ENCODE peak calls at places on chromosome 17, in seven cellular contexts. One of them, this sample, is unnamed.

GRCh38 chr17:35448214-35448898 is at the start of gene SLFN13:
- DNase-seq in DMS79: peak
- DNase-seq in stimulated activated CD8-positive, alpha-beta memory T cell treated with anti-CD3 and anti-CD28 coated beads, Interleukin-4, amount 100 ng/mL, for 24 hours: peak
- DNase-seq in activated T-cell treated with anti-CD3 and anti-CD28 coated beads for 24 hours: peak
- DNase-seq in ELR: peak
- DNase-seq in CD4-positive, CD25-positive, alpha-beta regulatory T cell: peak
- DNase-seq in body of pancreas: peak
- DNase-seq in this sample: peak

GRCh38 chr17:37299257-37299985 is 76.4 kb upstream of the C17orf78 start:
- DNase-seq in DMS79: peak
- DNase-seq in stimulated activated CD8-positive, alpha-beta memory T cell treated with anti-CD3 and anti-CD28 coated beads, Interleukin-4, amount 100 ng/mL, for 24 hours: no peak
- DNase-seq in activated T-cell treated with anti-CD3 and anti-CD28 coated beads for 24 hours: no peak
- DNase-seq in ELR: no peak
- DNase-seq in CD4-positive, CD25-positive, alpha-beta regulatory T cell: no peak
- DNase-seq in body of pancreas: no peak
- DNase-seq in this sample: no peak

GRCh38 chr17:40331743-40332641 is 23.0 kb downstream of the RARA start:
- DNase-seq in DMS79: peak
- DNase-seq in stimulated activated CD8-positive, alpha-beta memory T cell treated with anti-CD3 and anti-CD28 coated beads, Interleukin-4, amount 100 ng/mL, for 24 hours: no peak
- DNase-seq in activated T-cell treated with anti-CD3 and anti-CD28 coated beads for 24 hours: no peak
- DNase-seq in ELR: no peak
- DNase-seq in CD4-positive, CD25-positive, alpha-beta regulatory T cell: no peak
- DNase-seq in body of pancreas: peak
- DNase-seq in this sample: peak

GRCh38 chr17:72682597-72682996 is 409.9 kb downstream of the SLC39A11 start:
- DNase-seq in DMS79: no peak
- DNase-seq in stimulated activated CD8-positive, alpha-beta memory T cell treated with anti-CD3 and anti-CD28 coated beads, Interleukin-4, amount 100 ng/mL, for 24 hours: no peak
- DNase-seq in activated T-cell treated with anti-CD3 and anti-CD28 coated beads for 24 hours: no peak
- DNase-seq in ELR: peak
- DNase-seq in CD4-positive, CD25-positive, alpha-beta regulatory T cell: no peak
- DNase-seq in body of pancreas: no peak
- DNase-seq in this sample: no peak

GRCh38 chr17:68771867-68772515 is 170.8 kb upstream of the FAM20A start:
- DNase-seq in DMS79: no peak
- DNase-seq in stimulated activated CD8-positive, alpha-beta memory T cell treated with anti-CD3 and anti-CD28 coated beads, Interleukin-4, amount 100 ng/mL, for 24 hours: no peak
- DNase-seq in activated T-cell treated with anti-CD3 and anti-CD28 coated beads for 24 hours: no peak
- DNase-seq in ELR: peak
- DNase-seq in CD4-positive, CD25-positive, alpha-beta regulatory T cell: no peak
- DNase-seq in body of pancreas: peak
- DNase-seq in this sample: no peak

GRCh38 chr17:63163158-63163520 is 197.1 kb downstream of the TANC2 start:
- DNase-seq in DMS79: no peak
- DNase-seq in stimulated activated CD8-positive, alpha-beta memory T cell treated with anti-CD3 and anti-CD28 coated beads, Interleukin-4, amount 100 ng/mL, for 24 hours: no peak
- DNase-seq in activated T-cell treated with anti-CD3 and anti-CD28 coated beads for 24 hours: no peak
- DNase-seq in ELR: no peak
- DNase-seq in CD4-positive, CD25-positive, alpha-beta regulatory T cell: no peak
- DNase-seq in body of pancreas: no peak
- DNase-seq in this sample: no peak

GRCh38 chr17:68822752-68823289 is 132.4 kb downstream of the ABCA8 start:
- DNase-seq in DMS79: no peak
- DNase-seq in stimulated activated CD8-positive, alpha-beta memory T cell treated with anti-CD3 and anti-CD28 coated beads, Interleukin-4, amount 100 ng/mL, for 24 hours: no peak
- DNase-seq in activated T-cell treated with anti-CD3 and anti-CD28 coated beads for 24 hours: no peak
- DNase-seq in ELR: no peak
- DNase-seq in CD4-positive, CD25-positive, alpha-beta regulatory T cell: no peak
- DNase-seq in body of pancreas: no peak
- DNase-seq in this sample: no peak

GRCh38 chr17:49227436-49228261 is 2.9 kb downstream of the PHOSPHO1 start:
- DNase-seq in DMS79: peak
- DNase-seq in stimulated activated CD8-positive, alpha-beta memory T cell treated with anti-CD3 and anti-CD28 coated beads, Interleukin-4, amount 100 ng/mL, for 24 hours: peak
- DNase-seq in activated T-cell treated with anti-CD3 and anti-CD28 coated beads for 24 hours: peak
- DNase-seq in ELR: peak
- DNase-seq in CD4-positive, CD25-positive, alpha-beta regulatory T cell: peak
- DNase-seq in body of pancreas: peak
- DNase-seq in this sample: peak

GRCh38 chr17:46154151-46154816 is 38.9 kb downstream of the KANSL1 start:
- DNase-seq in DMS79: no peak
- DNase-seq in stimulated activated CD8-positive, alpha-beta memory T cell treated with anti-CD3 and anti-CD28 coated beads, Interleukin-4, amount 100 ng/mL, for 24 hours: no peak
- DNase-seq in activated T-cell treated with anti-CD3 and anti-CD28 coated beads for 24 hours: no peak
- DNase-seq in ELR: peak
- DNase-seq in CD4-positive, CD25-positive, alpha-beta regulatory T cell: no peak
- DNase-seq in body of pancreas: no peak
- DNase-seq in this sample: no peak

GRCh38 chr17:40317345-40317873 is 8.4 kb downstream of the RARA start:
- DNase-seq in DMS79: peak
- DNase-seq in stimulated activated CD8-positive, alpha-beta memory T cell treated with anti-CD3 and anti-CD28 coated beads, Interleukin-4, amount 100 ng/mL, for 24 hours: no peak
- DNase-seq in activated T-cell treated with anti-CD3 and anti-CD28 coated beads for 24 hours: no peak
- DNase-seq in ELR: peak
- DNase-seq in CD4-positive, CD25-positive, alpha-beta regulatory T cell: peak
- DNase-seq in body of pancreas: peak
- DNase-seq in this sample: peak

GRCh38 chr17:3572231-3572630 is 14.6 kb upstream of the TRPV3 start:
- DNase-seq in DMS79: no peak
- DNase-seq in stimulated activated CD8-positive, alpha-beta memory T cell treated with anti-CD3 and anti-CD28 coated beads, Interleukin-4, amount 100 ng/mL, for 24 hours: no peak
- DNase-seq in activated T-cell treated with anti-CD3 and anti-CD28 coated beads for 24 hours: no peak
- DNase-seq in ELR: no peak
- DNase-seq in CD4-positive, CD25-positive, alpha-beta regulatory T cell: no peak
- DNase-seq in body of pancreas: no peak
- DNase-seq in this sample: no peak

GRCh38 chr17:8075574-8076342 is 11.8 kb downstream of the ALOX12B start:
- DNase-seq in DMS79: no peak
- DNase-seq in stimulated activated CD8-positive, alpha-beta memory T cell treated with anti-CD3 and anti-CD28 coated beads, Interleukin-4, amount 100 ng/mL, for 24 hours: no peak
- DNase-seq in activated T-cell treated with anti-CD3 and anti-CD28 coated beads for 24 hours: no peak
- DNase-seq in ELR: no peak
- DNase-seq in CD4-positive, CD25-positive, alpha-beta regulatory T cell: no peak
- DNase-seq in body of pancreas: no peak
- DNase-seq in this sample: no peak

GRCh38 chr17:49146620-49147306 is 14.2 kb downstream of the B4GALNT2 start:
- DNase-seq in DMS79: no peak
- DNase-seq in stimulated activated CD8-positive, alpha-beta memory T cell treated with anti-CD3 and anti-CD28 coated beads, Interleukin-4, amount 100 ng/mL, for 24 hours: no peak
- DNase-seq in activated T-cell treated with anti-CD3 and anti-CD28 coated beads for 24 hours: no peak
- DNase-seq in ELR: peak
- DNase-seq in CD4-positive, CD25-positive, alpha-beta regulatory T cell: no peak
- DNase-seq in body of pancreas: no peak
- DNase-seq in this sample: no peak

GRCh38 chr17:80539022-80539421 is 5.6 kb upstream of the RPTOR start:
- DNase-seq in DMS79: no peak
- DNase-seq in stimulated activated CD8-positive, alpha-beta memory T cell treated with anti-CD3 and anti-CD28 coated beads, Interleukin-4, amount 100 ng/mL, for 24 hours: no peak
- DNase-seq in activated T-cell treated with anti-CD3 and anti-CD28 coated beads for 24 hours: no peak
- DNase-seq in ELR: peak
- DNase-seq in CD4-positive, CD25-positive, alpha-beta regulatory T cell: no peak
- DNase-seq in body of pancreas: no peak
- DNase-seq in this sample: no peak

GRCh38 chr17:82479602-82480001 is 21.1 kb downstream of the NARF start:
- DNase-seq in DMS79: no peak
- DNase-seq in stimulated activated CD8-positive, alpha-beta memory T cell treated with anti-CD3 and anti-CD28 coated beads, Interleukin-4, amount 100 ng/mL, for 24 hours: no peak
- DNase-seq in activated T-cell treated with anti-CD3 and anti-CD28 coated beads for 24 hours: no peak
- DNase-seq in ELR: no peak
- DNase-seq in CD4-positive, CD25-positive, alpha-beta regulatory T cell: no peak
- DNase-seq in body of pancreas: no peak
- DNase-seq in this sample: no peak

GRCh38 chr17:13601317-13601775 is 383 bp downstream of the HS3ST3A1 start:
- DNase-seq in DMS79: no peak
- DNase-seq in stimulated activated CD8-positive, alpha-beta memory T cell treated with anti-CD3 and anti-CD28 coated beads, Interleukin-4, amount 100 ng/mL, for 24 hours: no peak
- DNase-seq in activated T-cell treated with anti-CD3 and anti-CD28 coated beads for 24 hours: no peak
- DNase-seq in ELR: peak
- DNase-seq in CD4-positive, CD25-positive, alpha-beta regulatory T cell: no peak
- DNase-seq in body of pancreas: peak
- DNase-seq in this sample: no peak

GRCh38 chr17:3917391-3917931 is 1.2 kb upstream of the P2RX1 start:
- DNase-seq in DMS79: peak
- DNase-seq in stimulated activated CD8-positive, alpha-beta memory T cell treated with anti-CD3 and anti-CD28 coated beads, Interleukin-4, amount 100 ng/mL, for 24 hours: no peak
- DNase-seq in activated T-cell treated with anti-CD3 and anti-CD28 coated beads for 24 hours: no peak
- DNase-seq in ELR: peak
- DNase-seq in CD4-positive, CD25-positive, alpha-beta regulatory T cell: no peak
- DNase-seq in body of pancreas: peak
- DNase-seq in this sample: peak

GRCh38 chr17:30316736-30317135 is 17.1 kb downstream of the TMIGD1 start:
- DNase-seq in DMS79: no peak
- DNase-seq in stimulated activated CD8-positive, alpha-beta memory T cell treated with anti-CD3 and anti-CD28 coated beads, Interleukin-4, amount 100 ng/mL, for 24 hours: no peak
- DNase-seq in activated T-cell treated with anti-CD3 and anti-CD28 coated beads for 24 hours: no peak
- DNase-seq in ELR: no peak
- DNase-seq in CD4-positive, CD25-positive, alpha-beta regulatory T cell: no peak
- DNase-seq in body of pancreas: no peak
- DNase-seq in this sample: no peak

GRCh38 chr17:10499950-10500349 is 18.4 kb downstream of the MYH1 start:
- DNase-seq in DMS79: no peak
- DNase-seq in stimulated activated CD8-positive, alpha-beta memory T cell treated with anti-CD3 and anti-CD28 coated beads, Interleukin-4, amount 100 ng/mL, for 24 hours: no peak
- DNase-seq in activated T-cell treated with anti-CD3 and anti-CD28 coated beads for 24 hours: no peak
- DNase-seq in ELR: no peak
- DNase-seq in CD4-positive, CD25-positive, alpha-beta regulatory T cell: no peak
- DNase-seq in body of pancreas: no peak
- DNase-seq in this sample: no peak

GRCh38 chr17:78034429-78035091 is 76.1 kb downstream of the TNRC6C start:
- DNase-seq in DMS79: no peak
- DNase-seq in stimulated activated CD8-positive, alpha-beta memory T cell treated with anti-CD3 and anti-CD28 coated beads, Interleukin-4, amount 100 ng/mL, for 24 hours: no peak
- DNase-seq in activated T-cell treated with anti-CD3 and anti-CD28 coated beads for 24 hours: no peak
- DNase-seq in ELR: peak
- DNase-seq in CD4-positive, CD25-positive, alpha-beta regulatory T cell: no peak
- DNase-seq in body of pancreas: no peak
- DNase-seq in this sample: no peak

GRCh38 chr17:57810740-57811632 is 38.9 kb downstream of the MRPS23 start:
- DNase-seq in DMS79: peak
- DNase-seq in stimulated activated CD8-positive, alpha-beta memory T cell treated with anti-CD3 and anti-CD28 coated beads, Interleukin-4, amount 100 ng/mL, for 24 hours: no peak
- DNase-seq in activated T-cell treated with anti-CD3 and anti-CD28 coated beads for 24 hours: no peak
- DNase-seq in ELR: peak
- DNase-seq in CD4-positive, CD25-positive, alpha-beta regulatory T cell: no peak
- DNase-seq in body of pancreas: peak
- DNase-seq in this sample: no peak

GRCh38 chr17:68732301-68732749 is 131.2 kb upstream of the FAM20A start:
- DNase-seq in DMS79: no peak
- DNase-seq in stimulated activated CD8-positive, alpha-beta memory T cell treated with anti-CD3 and anti-CD28 coated beads, Interleukin-4, amount 100 ng/mL, for 24 hours: no peak
- DNase-seq in activated T-cell treated with anti-CD3 and anti-CD28 coated beads for 24 hours: no peak
- DNase-seq in ELR: peak
- DNase-seq in CD4-positive, CD25-positive, alpha-beta regulatory T cell: no peak
- DNase-seq in body of pancreas: no peak
- DNase-seq in this sample: no peak

GRCh38 chr17:40121191-40121885 is 433 bp upstream of the MSL1 start:
- DNase-seq in DMS79: peak
- DNase-seq in stimulated activated CD8-positive, alpha-beta memory T cell treated with anti-CD3 and anti-CD28 coated beads, Interleukin-4, amount 100 ng/mL, for 24 hours: no peak
- DNase-seq in activated T-cell treated with anti-CD3 and anti-CD28 coated beads for 24 hours: no peak
- DNase-seq in ELR: peak
- DNase-seq in CD4-positive, CD25-positive, alpha-beta regulatory T cell: no peak
- DNase-seq in body of pancreas: peak
- DNase-seq in this sample: no peak

GRCh38 chr17:69539781-69540319 is 125.4 kb downstream of the MAP2K6 start:
- DNase-seq in DMS79: no peak
- DNase-seq in stimulated activated CD8-positive, alpha-beta memory T cell treated with anti-CD3 and anti-CD28 coated beads, Interleukin-4, amount 100 ng/mL, for 24 hours: no peak
- DNase-seq in activated T-cell treated with anti-CD3 and anti-CD28 coated beads for 24 hours: no peak
- DNase-seq in ELR: peak
- DNase-seq in CD4-positive, CD25-positive, alpha-beta regulatory T cell: no peak
- DNase-seq in body of pancreas: no peak
- DNase-seq in this sample: no peak

GRCh38 chr17:17269926-17270773 is 10.9 kb downstream of the COPS3 start:
- DNase-seq in DMS79: no peak
- DNase-seq in stimulated activated CD8-positive, alpha-beta memory T cell treated with anti-CD3 and anti-CD28 coated beads, Interleukin-4, amount 100 ng/mL, for 24 hours: no peak
- DNase-seq in activated T-cell treated with anti-CD3 and anti-CD28 coated beads for 24 hours: peak
- DNase-seq in ELR: peak
- DNase-seq in CD4-positive, CD25-positive, alpha-beta regulatory T cell: no peak
- DNase-seq in body of pancreas: peak
- DNase-seq in this sample: no peak

GRCh38 chr17:14103821-14104220 is 34.5 kb downstream of the COX10 start:
- DNase-seq in DMS79: no peak
- DNase-seq in stimulated activated CD8-positive, alpha-beta memory T cell treated with anti-CD3 and anti-CD28 coated beads, Interleukin-4, amount 100 ng/mL, for 24 hours: no peak
- DNase-seq in activated T-cell treated with anti-CD3 and anti-CD28 coated beads for 24 hours: no peak
- DNase-seq in ELR: no peak
- DNase-seq in CD4-positive, CD25-positive, alpha-beta regulatory T cell: no peak
- DNase-seq in body of pancreas: no peak
- DNase-seq in this sample: no peak

GRCh38 chr17:81939881-81940385 is 2.8 kb upstream of the PYCR1 start:
- DNase-seq in DMS79: no peak
- DNase-seq in stimulated activated CD8-positive, alpha-beta memory T cell treated with anti-CD3 and anti-CD28 coated beads, Interleukin-4, amount 100 ng/mL, for 24 hours: no peak
- DNase-seq in activated T-cell treated with anti-CD3 and anti-CD28 coated beads for 24 hours: no peak
- DNase-seq in ELR: no peak
- DNase-seq in CD4-positive, CD25-positive, alpha-beta regulatory T cell: no peak
- DNase-seq in body of pancreas: no peak
- DNase-seq in this sample: peak

GRCh38 chr17:8225813-8226535 is 15.6 kb upstream of the AURKB start:
- DNase-seq in DMS79: no peak
- DNase-seq in stimulated activated CD8-positive, alpha-beta memory T cell treated with anti-CD3 and anti-CD28 coated beads, Interleukin-4, amount 100 ng/mL, for 24 hours: peak
- DNase-seq in activated T-cell treated with anti-CD3 and anti-CD28 coated beads for 24 hours: peak
- DNase-seq in ELR: peak
- DNase-seq in CD4-positive, CD25-positive, alpha-beta regulatory T cell: peak
- DNase-seq in body of pancreas: peak
- DNase-seq in this sample: peak

GRCh38 chr17:46770818-46771600 is 47.5 kb downstream of the WNT3 start:
- DNase-seq in DMS79: peak
- DNase-seq in stimulated activated CD8-positive, alpha-beta memory T cell treated with anti-CD3 and anti-CD28 coated beads, Interleukin-4, amount 100 ng/mL, for 24 hours: peak
- DNase-seq in activated T-cell treated with anti-CD3 and anti-CD28 coated beads for 24 hours: no peak
- DNase-seq in ELR: peak
- DNase-seq in CD4-positive, CD25-positive, alpha-beta regulatory T cell: no peak
- DNase-seq in body of pancreas: peak
- DNase-seq in this sample: peak

GRCh38 chr17:40355804-40356758 is 8.5 kb downstream of the GJD3 start:
- DNase-seq in DMS79: no peak
- DNase-seq in stimulated activated CD8-positive, alpha-beta memory T cell treated with anti-CD3 and anti-CD28 coated beads, Interleukin-4, amount 100 ng/mL, for 24 hours: no peak
- DNase-seq in activated T-cell treated with anti-CD3 and anti-CD28 coated beads for 24 hours: no peak
- DNase-seq in ELR: no peak
- DNase-seq in CD4-positive, CD25-positive, alpha-beta regulatory T cell: no peak
- DNase-seq in body of pancreas: no peak
- DNase-seq in this sample: no peak

GRCh38 chr17:78438694-78439325 is 60.4 kb downstream of the PGS1 start:
- DNase-seq in DMS79: no peak
- DNase-seq in stimulated activated CD8-positive, alpha-beta memory T cell treated with anti-CD3 and anti-CD28 coated beads, Interleukin-4, amount 100 ng/mL, for 24 hours: no peak
- DNase-seq in activated T-cell treated with anti-CD3 and anti-CD28 coated beads for 24 hours: no peak
- DNase-seq in ELR: peak
- DNase-seq in CD4-positive, CD25-positive, alpha-beta regulatory T cell: no peak
- DNase-seq in body of pancreas: no peak
- DNase-seq in this sample: no peak

GRCh38 chr17:13953871-13954270 is 115.4 kb upstream of the COX10 start:
- DNase-seq in DMS79: no peak
- DNase-seq in stimulated activated CD8-positive, alpha-beta memory T cell treated with anti-CD3 and anti-CD28 coated beads, Interleukin-4, amount 100 ng/mL, for 24 hours: no peak
- DNase-seq in activated T-cell treated with anti-CD3 and anti-CD28 coated beads for 24 hours: no peak
- DNase-seq in ELR: peak
- DNase-seq in CD4-positive, CD25-positive, alpha-beta regulatory T cell: no peak
- DNase-seq in body of pancreas: no peak
- DNase-seq in this sample: no peak

GRCh38 chr17:66523378-66524174 is 221.2 kb downstream of the PRKCA start:
- DNase-seq in DMS79: no peak
- DNase-seq in stimulated activated CD8-positive, alpha-beta memory T cell treated with anti-CD3 and anti-CD28 coated beads, Interleukin-4, amount 100 ng/mL, for 24 hours: no peak
- DNase-seq in activated T-cell treated with anti-CD3 and anti-CD28 coated beads for 24 hours: no peak
- DNase-seq in ELR: peak
- DNase-seq in CD4-positive, CD25-positive, alpha-beta regulatory T cell: no peak
- DNase-seq in body of pancreas: no peak
- DNase-seq in this sample: no peak

GRCh38 chr17:8226536-8227237 is 16.3 kb upstream of the AURKB start:
- DNase-seq in DMS79: no peak
- DNase-seq in stimulated activated CD8-positive, alpha-beta memory T cell treated with anti-CD3 and anti-CD28 coated beads, Interleukin-4, amount 100 ng/mL, for 24 hours: peak
- DNase-seq in activated T-cell treated with anti-CD3 and anti-CD28 coated beads for 24 hours: peak
- DNase-seq in ELR: peak
- DNase-seq in CD4-positive, CD25-positive, alpha-beta regulatory T cell: no peak
- DNase-seq in body of pancreas: peak
- DNase-seq in this sample: peak

GRCh38 chr17:80795737-80796136 is 195.9 kb upstream of the CHMP6 start:
- DNase-seq in DMS79: no peak
- DNase-seq in stimulated activated CD8-positive, alpha-beta memory T cell treated with anti-CD3 and anti-CD28 coated beads, Interleukin-4, amount 100 ng/mL, for 24 hours: no peak
- DNase-seq in activated T-cell treated with anti-CD3 and anti-CD28 coated beads for 24 hours: no peak
- DNase-seq in ELR: no peak
- DNase-seq in CD4-positive, CD25-positive, alpha-beta regulatory T cell: no peak
- DNase-seq in body of pancreas: peak
- DNase-seq in this sample: no peak

GRCh38 chr17:50218071-50218759 is 16.8 kb upstream of the COL1A1 start:
- DNase-seq in DMS79: no peak
- DNase-seq in stimulated activated CD8-positive, alpha-beta memory T cell treated with anti-CD3 and anti-CD28 coated beads, Interleukin-4, amount 100 ng/mL, for 24 hours: no peak
- DNase-seq in activated T-cell treated with anti-CD3 and anti-CD28 coated beads for 24 hours: no peak
- DNase-seq in ELR: no peak
- DNase-seq in CD4-positive, CD25-positive, alpha-beta regulatory T cell: no peak
- DNase-seq in body of pancreas: no peak
- DNase-seq in this sample: no peak

GRCh38 chr17:74748279-74748528 is 224 bp upstream of the NHERF1 start:
- DNase-seq in DMS79: no peak
- DNase-seq in stimulated activated CD8-positive, alpha-beta memory T cell treated with anti-CD3 and anti-CD28 coated beads, Interleukin-4, amount 100 ng/mL, for 24 hours: no peak
- DNase-seq in activated T-cell treated with anti-CD3 and anti-CD28 coated beads for 24 hours: no peak
- DNase-seq in ELR: no peak
- DNase-seq in CD4-positive, CD25-positive, alpha-beta regulatory T cell: no peak
- DNase-seq in body of pancreas: no peak
- DNase-seq in this sample: no peak

GRCh38 chr17:66634193-66634592 is 200.7 kb upstream of the CACNG5 start:
- DNase-seq in DMS79: no peak
- DNase-seq in stimulated activated CD8-positive, alpha-beta memory T cell treated with anti-CD3 and anti-CD28 coated beads, Interleukin-4, amount 100 ng/mL, for 24 hours: no peak
- DNase-seq in activated T-cell treated with anti-CD3 and anti-CD28 coated beads for 24 hours: no peak
- DNase-seq in ELR: no peak
- DNase-seq in CD4-positive, CD25-positive, alpha-beta regulatory T cell: no peak
- DNase-seq in body of pancreas: no peak
- DNase-seq in this sample: no peak